ENCODE peak calls at places on chromosome 1, in four cellular contexts. C is SK-N-MC, E is fibroblast of mammary gland, Q is foreskin fibroblast. Y is an unnamed sample.
A peak's percentile ranks its signal among the peaks of the same experiment; 100 is the strongest.

GRCh38 chr1:158045639-158046038 is 52.2 kb downstream of the KIRREL1 start:
- DNase-seq in E (peak; percentile 40), C (no peak), Q (peak; percentile 62), Y (no peak)

GRCh38 chr1:185156321-185156853 is 366 bp downstream of the TRMT1L start:
- DNase-seq in C (no peak), E (no peak), Q (peak; percentile 6), Y (no peak)

GRCh38 chr1:174710868-174711845 is 263.4 kb downstream of the GPR52 start:
- DNase-seq in E (no peak), C (no peak), Q (no peak), Y (no peak)

GRCh38 chr1:30903343-30904034 is 5.1 kb downstream of the SDC3 start:
- DNase-seq in C (no peak), E (no peak), Q (no peak), Y (no peak)

GRCh38 chr1:16152521-16153087 is 3.3 kb downstream of the EPHA2 start:
- DNase-seq in Q (no peak), E (no peak), C (no peak), Y (no peak)

GRCh38 chr1:107991371-107992066 is 26.5 kb upstream of the VAV3 start:
- DNase-seq in E (peak; percentile 87), Q (peak; percentile 83), C (no peak), Y (peak; percentile 74)

GRCh38 chr1:15354580-15354965 is 55.1 kb upstream of the EFHD2 start:
- DNase-seq in E (peak; percentile 60), Q (peak; percentile 46), C (no peak), Y (no peak)

GRCh38 chr1:198829948-198830347 is 191.1 kb downstream of the PTPRC start:
- DNase-seq in E (peak; percentile 34), C (no peak), Q (peak; percentile 13), Y (no peak)

GRCh38 chr1:9424278-9424677 is 115.0 kb upstream of the SLC25A33 start:
- DNase-seq in C (no peak), E (no peak), Q (no peak), Y (no peak)

GRCh38 chr1:17729909-17730308 is 25.2 kb upstream of the ACTL8 start:
- DNase-seq in Q (no peak), C (no peak), E (no peak), Y (no peak)

GRCh38 chr1:11708554-11709350 is 17.2 kb downstream of the DRAXIN start:
- DNase-seq in Q (no peak), C (no peak), E (no peak), Y (no peak)

GRCh38 chr1:178609015-178609414 is 96.1 kb downstream of the TEX35 start:
- DNase-seq in C (no peak), Q (peak; percentile 64), E (peak; percentile 85), Y (peak; percentile 28)

GRCh38 chr1:192977089-192977706 is 82.0 kb downstream of the UCHL5 start:
- DNase-seq in E (no peak), C (no peak), Q (no peak), Y (no peak)

GRCh38 chr1:173064011-173064410 is 13.3 kb upstream of the TNFSF18 start:
- DNase-seq in E (peak; percentile 18), C (no peak), Q (no peak), Y (no peak)

GRCh38 chr1:209648931-209649776 is 3.1 kb downstream of the LAMB3 start:
- DNase-seq in Q (peak; percentile 90), E (peak; percentile 98), C (no peak), Y (peak; percentile 89)

GRCh38 chr1:196372896-196373536 is 235.2 kb downstream of the KCNT2 start:
- DNase-seq in E (peak; percentile 58), C (peak; percentile 14), Q (no peak), Y (no peak)

DNA sequence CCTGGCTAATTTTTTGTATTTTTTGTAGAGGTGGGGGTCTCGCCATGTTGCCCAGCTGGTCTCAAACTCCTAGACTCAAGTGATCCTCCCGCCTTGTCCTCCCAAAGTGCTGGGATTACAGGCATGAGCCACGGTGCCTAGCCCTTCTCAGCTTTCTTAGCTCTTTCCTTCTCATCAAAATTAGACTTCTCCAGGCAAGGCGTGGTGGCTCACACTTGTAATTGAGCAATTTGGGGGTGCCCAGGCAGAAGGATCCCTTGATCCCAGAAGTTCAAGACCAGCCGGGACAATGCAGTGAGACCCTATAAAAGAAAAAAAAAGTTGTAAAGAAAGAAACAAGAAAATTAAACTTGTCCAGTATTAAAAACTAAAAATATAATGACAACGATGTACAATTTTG is 112.6 kb upstream of the ERRFI1 start:
- DNase-seq in Q (no peak), E (no peak), C (no peak), Y (no peak)
- H3K4me3 ChIP-seq in Q (no peak overlapping the region), E (no peak overlapping the region), C (no peak overlapping the region), Y (no peak overlapping the region)

GRCh38 chr1:27154991-27155781 is at the start of gene SLC9A1:
- DNase-seq in Q (peak; percentile 82), E (peak; percentile 89), C (peak; percentile 51), Y (peak; percentile 68)

GRCh38 chr1:27154469-27154990 is 395 bp downstream of the SLC9A1 start:
- DNase-seq in C (no peak), Q (no peak), E (no peak), Y (no peak)

GRCh38 chr1:27153549-27153886 is 1.4 kb downstream of the SLC9A1 start:
- DNase-seq in C (no peak), Q (no peak), E (no peak), Y (no peak)

GRCh38 chr1:27152829-27153548 is 1.9 kb downstream of the SLC9A1 start:
- DNase-seq in C (no peak), E (no peak), Q (no peak), Y (no peak)

DNA sequence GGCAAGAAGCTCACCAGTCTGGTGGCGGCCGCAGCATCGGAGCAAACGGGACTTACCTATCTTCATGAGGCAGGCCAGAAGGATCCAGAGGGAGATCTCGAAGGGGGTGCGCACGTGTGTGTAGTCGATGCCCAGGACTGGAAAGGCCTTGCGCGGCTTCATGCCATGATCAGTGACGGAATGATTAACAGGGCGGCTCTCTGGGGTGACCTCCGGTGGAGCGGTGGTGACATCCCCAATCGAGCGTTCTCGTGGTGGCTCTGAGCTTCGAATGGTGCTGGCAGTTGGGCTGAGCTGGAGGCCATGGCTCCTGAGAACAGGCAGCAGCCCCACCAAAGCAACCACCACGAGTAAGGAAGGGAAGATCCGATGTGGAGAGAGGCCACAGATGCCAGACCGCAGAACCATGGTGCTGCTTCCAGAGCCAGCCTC is 982 bp downstream of the SLC9A1 start:
- DNase-seq in C (no peak), E (no peak), Q (no peak), Y (no peak)
- H3K4me3 ChIP-seq in C (peak overlapping the region; percentile 86), E (peak overlapping the region; percentile 60), Q (peak overlapping the region; percentile 75), Y (peak overlapping the region; percentile 65)

DNA sequence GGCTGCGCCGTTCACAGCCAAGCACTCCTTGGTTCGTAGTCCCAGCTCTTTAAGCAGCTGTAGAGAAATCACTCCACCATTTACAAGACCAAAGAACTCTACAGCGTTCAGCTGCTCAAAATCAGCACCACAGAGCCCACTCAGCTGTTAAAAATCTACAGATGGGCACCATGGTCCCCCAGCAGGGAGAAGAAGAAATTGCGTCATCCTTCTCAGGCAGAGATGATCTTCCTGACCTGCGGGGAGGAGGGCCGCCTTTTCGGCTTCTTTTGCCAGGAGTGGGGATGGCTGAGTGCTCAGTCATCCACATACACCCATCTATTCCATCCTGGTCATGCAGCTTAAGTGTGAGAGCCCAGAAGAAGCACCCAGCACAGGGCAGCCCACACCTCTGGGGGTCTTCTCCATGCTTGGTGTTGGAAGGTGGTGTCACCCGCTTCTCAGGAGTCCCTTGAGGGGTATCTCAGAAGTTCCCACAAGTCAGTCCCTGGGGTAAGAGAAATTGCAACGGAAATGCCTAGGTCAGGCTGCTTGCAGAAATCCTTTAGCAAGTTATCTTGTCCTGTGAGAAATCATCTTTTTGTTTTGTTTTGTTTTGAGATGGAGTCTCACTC is 163.8 kb downstream of the NPHP4 start:
- DNase-seq in Q (no peak), C (no peak), E (no peak), Y (no peak)
- H3K4me3 ChIP-seq in Q (no peak overlapping the region), C (no peak overlapping the region), E (no peak overlapping the region), Y (no peak overlapping the region)

DNA sequence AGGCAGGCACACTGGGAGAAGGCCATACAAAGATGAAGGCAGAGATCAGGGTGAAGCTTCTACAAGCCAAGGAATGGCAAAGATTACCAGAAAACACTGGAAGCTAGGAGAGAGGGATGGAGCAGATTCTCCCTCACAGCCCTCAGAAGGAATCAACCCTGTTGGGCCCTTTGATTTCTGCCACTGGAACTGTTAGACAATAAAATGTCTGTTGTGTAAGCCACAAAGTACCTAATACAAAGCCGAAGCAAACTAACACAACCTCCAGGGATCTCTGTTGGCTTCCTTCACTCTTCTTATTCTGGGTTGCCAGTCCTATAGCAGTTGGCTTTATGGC is 1.7 kb upstream of the PLA2G2A start:
- DNase-seq in Q (no peak), C (no peak), E (no peak), Y (no peak)
- H3K4me3 ChIP-seq in Q (no peak overlapping the region), C (no peak overlapping the region), E (no peak overlapping the region), Y (no peak overlapping the region)

DNA sequence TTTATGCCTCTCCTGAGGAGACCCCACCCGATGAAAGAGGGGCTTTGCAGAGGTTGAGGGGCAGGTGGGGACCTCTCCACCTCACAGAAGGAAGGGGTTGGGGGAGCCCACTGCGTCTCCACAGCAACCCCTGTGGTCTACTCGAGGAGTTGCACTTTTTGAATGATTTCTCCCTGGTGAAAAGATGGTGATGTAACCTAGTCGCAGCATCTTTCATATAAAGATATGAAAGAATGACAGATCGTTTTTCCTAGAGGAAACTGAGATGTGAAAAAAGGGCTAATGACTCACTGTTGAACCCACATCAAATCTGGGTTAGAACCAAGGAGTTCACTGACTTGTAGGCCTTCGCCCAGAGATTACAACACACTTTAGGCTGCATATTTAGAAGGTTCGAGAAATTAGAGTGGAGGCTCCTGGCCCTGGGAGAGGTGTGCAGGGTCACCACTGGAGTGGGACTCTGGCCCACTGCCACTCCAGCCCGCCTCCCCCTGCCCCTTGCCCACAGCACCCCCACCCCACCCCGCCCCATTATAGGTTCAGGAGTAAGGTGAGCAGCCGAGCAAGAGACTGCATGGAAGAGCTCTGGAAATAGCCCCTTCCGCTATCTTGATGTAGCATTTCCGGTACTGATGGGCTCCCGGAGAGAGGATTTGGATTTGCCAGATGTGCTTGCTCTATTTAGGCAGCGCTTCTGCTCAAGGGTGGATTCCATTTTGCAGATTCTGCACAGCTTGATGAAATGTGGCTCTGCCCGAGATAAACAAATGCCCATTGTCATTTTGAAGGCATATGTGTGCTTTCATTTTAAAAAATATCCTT is 6.7 kb downstream of the TGFB2 start:
- DNase-seq in Q (no peak), E (peak; percentile 75), C (no peak), Y (no peak)
- H3K4me3 ChIP-seq in Q (no peak overlapping the region), E (peak overlapping the region; percentile 28), C (peak overlapping the region; percentile 76), Y (peak overlapping the region; percentile 29)

GRCh38 chr1:33903210-33903589 is 39.3 kb downstream of the HMGB4 start:
- DNase-seq in Q (peak; percentile 35), C (no peak), E (peak; percentile 84), Y (no peak)
- H3K4me3 ChIP-seq in Q (no peak overlapping the region), C (no peak overlapping the region), E (no peak overlapping the region), Y (no peak overlapping the region)

GRCh38 chr1:52554267-52554640 is 1.4 kb upstream of the TUT4 start:
- DNase-seq in E (no peak), C (no peak), Q (peak; percentile 9), Y (no peak)
- H3K4me3 ChIP-seq in E (peak overlapping the region; percentile 85), C (peak overlapping the region; percentile 96), Q (peak overlapping the region; percentile 85), Y (peak overlapping the region; percentile 89)

DNA sequence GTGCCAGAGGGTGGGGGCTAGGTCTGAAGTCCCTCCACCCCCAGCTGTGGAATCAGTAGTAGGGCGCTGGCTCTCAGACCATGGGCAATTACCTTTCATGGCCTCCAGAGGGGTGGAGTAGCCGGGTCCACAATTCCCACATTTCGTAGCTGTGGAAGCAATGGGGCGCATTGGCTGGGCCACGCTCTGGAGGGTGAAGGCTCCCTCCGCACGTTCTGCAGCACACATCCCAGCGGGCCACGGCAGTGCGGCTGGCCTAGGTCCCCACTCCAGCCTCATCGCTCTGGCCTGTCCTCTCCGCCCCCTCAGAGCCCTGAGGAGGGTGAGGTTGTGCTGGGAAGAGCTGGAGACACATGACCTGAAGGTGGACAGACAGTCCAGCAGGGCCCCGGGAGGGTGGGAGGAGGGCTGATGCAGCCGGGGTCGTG is 2.9 kb downstream of the SELENBP1 start:
- DNase-seq in C (no peak), Q (no peak), E (no peak), Y (no peak)
- H3K4me3 ChIP-seq in C (no peak overlapping the region), Q (no peak overlapping the region), E (no peak overlapping the region), Y (no peak overlapping the region)

Y was measured in skeletal muscle cell.